ENCODE peak calls at places on chromosomes 6 and 20, in six cellular contexts. B is suprapubic skin, A is stomach, U is HCT116, F is sigmoid colon, V is Panc1. P is an unnamed sample.

GRCh38 chr6:23505021-23505420 is 621.0 kb upstream of the NRSN1 start:
- DNase-seq in B (no peak), A (no peak), U (no peak), F (no peak), V (no peak), P (no peak)

GRCh38 chr6:98824907-98825601 is 9.3 kb upstream of the POU3F2 start:
- DNase-seq in B (no peak), A (no peak), U (no peak), F (no peak), V (no peak), P (peak)

GRCh38 chr6:117976030-117976651 is 69.1 kb downstream of the SLC35F1 start:
- DNase-seq in B (no peak), A (no peak), U (peak), F (no peak), V (peak), P (peak)

GRCh38 chr20:3997446-3997845 is 17.9 kb downstream of the RNF24 start:
- DNase-seq in B (no peak), A (no peak), U (no peak), F (no peak), V (no peak), P (no peak)

GRCh38 chr20:35947489-35947888 is 6.8 kb downstream of the SCAND1 start:
- DNase-seq in B (no peak), A (no peak), U (peak), F (no peak), V (no peak), P (peak)

GRCh38 chr20:58268421-58268821 is 40.0 kb upstream of the ANKRD60 start:
- DNase-seq in B (no peak), A (no peak), U (no peak), F (no peak), V (no peak), P (no peak)

GRCh38 chr6:6314601-6315000 is 5.9 kb downstream of the F13A1 start:
- DNase-seq in B (no peak), A (no peak), U (no peak), F (no peak), V (no peak), P (no peak)

GRCh38 chr6:6491761-6492160 is 96.8 kb upstream of the LY86 start:
- DNase-seq in B (no peak), A (no peak), U (no peak), F (no peak), V (no peak), P (no peak)

GRCh38 chr20:13344671-13345070 is 123.6 kb downstream of the ISM1 start:
- DNase-seq in B (no peak), A (no peak), U (no peak), F (peak), V (no peak), P (no peak)

GRCh38 chr6:112429226-112429625 is 82.1 kb downstream of the RFPL4B start:
- DNase-seq in B (no peak), A (no peak), U (no peak), F (no peak), V (no peak), P (peak)

GRCh38 chr20:6081236-6081635 is 27.4 kb upstream of the LRRN4 start:
- DNase-seq in B (no peak), A (no peak), U (no peak), F (no peak), V (no peak), P (no peak)

GRCh38 chr6:112366695-112367546 is 19.8 kb downstream of the RFPL4B start:
- DNase-seq in B (no peak), A (no peak), U (no peak), F (no peak), V (no peak), P (no peak)

GRCh38 chr6:36827261-36828079 is 11.8 kb downstream of the CPNE5 start:
- DNase-seq in B (no peak), A (no peak), U (no peak), F (peak), V (no peak), P (no peak)

GRCh38 chr6:53095716-53096115 is 30.5 kb downstream of the FBXO9 start:
- DNase-seq in B (no peak), A (no peak), U (no peak), F (no peak), V (no peak), P (no peak)

GRCh38 chr6:117615981-117616961 is 14.0 kb upstream of the GOPC start:
- DNase-seq in B (no peak), A (no peak), U (no peak), F (no peak), V (no peak), P (peak)

GRCh38 chr20:25858495-25859425 is 162.1 kb upstream of the ZNF337 start:
- DNase-seq in B (no peak), A (no peak), U (no peak), F (peak), V (no peak), P (no peak)

GRCh38 chr20:3857405-3857804 is 10.8 kb downstream of the MAVS start:
- DNase-seq in B (no peak), A (no peak), U (no peak), F (no peak), V (no peak), P (no peak)

GRCh38 chr20:17925300-17925939 is 43.2 kb downstream of the SNX5 start:
- DNase-seq in B (no peak), A (no peak), U (no peak), F (no peak), V (no peak), P (no peak)
- TF ChIP-seq POLR2AphosphoS5 in B (no peak), A (no peak), U (no peak), F (no peak), V (no peak), P (no peak)

DNA sequence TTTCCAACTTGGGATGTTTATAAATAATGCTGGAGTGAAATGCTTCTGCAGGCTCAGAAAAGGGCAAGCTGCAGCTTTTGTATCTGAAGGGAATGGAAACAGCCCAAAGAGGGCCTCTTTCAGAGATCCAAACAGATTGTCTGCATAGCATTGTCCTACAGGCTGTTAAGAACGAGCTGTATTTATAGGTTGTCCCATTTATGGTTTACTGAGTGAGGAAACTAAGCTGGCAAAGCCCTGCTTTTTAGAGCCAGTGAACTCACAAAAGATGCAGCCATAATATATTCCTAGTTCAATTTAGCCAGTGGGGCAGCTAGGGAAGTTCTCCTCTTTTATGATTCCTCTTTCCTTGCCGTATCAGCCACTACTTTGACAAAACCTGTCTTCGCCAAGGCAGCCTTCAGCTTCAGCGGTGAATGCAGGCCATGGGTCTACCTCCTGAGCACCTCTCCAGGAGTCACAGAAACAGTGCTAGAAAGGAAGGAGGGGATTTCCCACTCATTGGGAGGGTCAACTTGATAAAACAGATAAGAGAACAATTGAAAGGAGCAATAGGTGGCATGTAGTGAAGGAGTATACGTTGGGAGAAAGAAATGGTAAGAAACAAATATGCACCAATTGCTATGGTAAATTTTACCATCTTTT is 15.0 kb downstream of the KIAA0319 start:
- DNase-seq in B (no peak), A (no peak), U (no peak), F (no peak), V (no peak), P (no peak)
- TF ChIP-seq POLR2AphosphoS5 in B (no peak), A (no peak), U (no peak), F (no peak), V (no peak), P (no peak)

GRCh38 chr6:26520088-26520839 is 17.9 kb upstream of the HMGN4 start:
- DNase-seq in B (no peak), A (no peak), U (no peak), F (peak), V (peak), P (no peak)
- TF ChIP-seq POLR2AphosphoS5 in B (no peak), A (no peak), U (peak), F (no peak), V (peak), P (no peak)

GRCh38 chr20:46178891-46179290 is 60.8 kb downstream of the CD40 start:
- DNase-seq in B (no peak), A (no peak), U (no peak), F (no peak), V (no peak), P (no peak)

GRCh38 chr20:46174469-46175126 is 56.5 kb downstream of the CD40 start:
- DNase-seq in B (no peak), A (peak), U (peak), F (peak), V (peak), P (peak)

GRCh38 chr20:46175127-46175494 is 57.0 kb downstream of the CD40 start:
- DNase-seq in B (no peak), A (no peak), U (no peak), F (no peak), V (no peak), P (no peak)

GRCh38 chr20:46177768-46178167 is 59.7 kb downstream of the CD40 start:
- DNase-seq in B (no peak), A (no peak), U (no peak), F (no peak), V (no peak), P (no peak)

GRCh38 chr20:46176744-46177378 is 58.7 kb downstream of the CD40 start:
- DNase-seq in B (no peak), A (no peak), U (no peak), F (no peak), V (no peak), P (no peak)
- TF ChIP-seq POLR2AphosphoS5 in B (no peak), A (no peak), U (no peak), F (no peak), V (no peak), P (no peak)

DNA sequence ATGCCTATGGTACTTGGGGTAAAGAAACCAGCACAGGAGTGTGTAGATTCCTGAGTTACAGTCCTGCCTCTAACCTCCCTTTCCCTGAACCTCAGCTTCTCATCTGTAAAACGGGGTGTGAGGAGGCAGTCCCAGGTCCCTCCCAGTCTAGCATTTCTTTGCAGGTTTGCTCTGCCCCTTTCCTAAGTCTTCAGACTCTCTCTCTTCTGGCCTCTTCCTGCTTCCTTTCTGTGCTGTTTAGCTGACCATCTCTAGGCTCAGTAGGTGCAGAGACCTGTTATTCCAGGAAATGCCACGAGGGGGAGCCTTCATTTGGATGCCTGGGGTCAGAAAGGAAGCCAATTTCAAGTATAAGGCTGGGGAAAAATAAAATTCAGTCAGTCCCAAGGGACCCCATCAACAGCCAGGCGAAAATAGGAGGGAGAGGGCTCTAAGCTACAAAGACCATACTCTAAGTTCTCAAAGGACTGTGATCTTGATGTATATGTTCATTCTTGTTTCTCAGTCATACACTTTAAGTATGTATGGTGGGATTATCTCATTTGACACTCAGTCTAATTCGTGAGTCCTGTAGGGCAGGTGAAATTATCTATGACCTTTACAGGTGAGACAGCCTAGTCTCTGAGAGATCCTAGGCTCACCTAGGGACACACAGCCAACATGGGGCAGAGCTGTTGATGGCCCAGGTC is 89.1 kb downstream of the NCR2 start:
- DNase-seq in B (peak), A (peak), U (peak), F (peak), V (peak), P (peak)
- TF ChIP-seq POLR2AphosphoS5 in B (no peak), A (peak), U (no peak), F (no peak), V (no peak), P (no peak)

GRCh38 chr6:157059781-157060180 is 263.5 kb downstream of the TMEM242 start:
- DNase-seq in B (no peak), A (peak), U (no peak), F (no peak), V (no peak), P (no peak)

GRCh38 chr6:157056275-157056674 is 267.0 kb downstream of the TMEM242 start:
- DNase-seq in B (no peak), A (no peak), U (no peak), F (no peak), V (no peak), P (no peak)

GRCh38 chr6:157055863-157056262 is 267.5 kb downstream of the TMEM242 start:
- DNase-seq in B (no peak), A (no peak), U (no peak), F (no peak), V (no peak), P (no peak)

GRCh38 chr6:157060440-157060949 is 262.8 kb downstream of the TMEM242 start:
- DNase-seq in B (no peak), A (no peak), U (no peak), F (no peak), V (no peak), P (no peak)

DNA sequence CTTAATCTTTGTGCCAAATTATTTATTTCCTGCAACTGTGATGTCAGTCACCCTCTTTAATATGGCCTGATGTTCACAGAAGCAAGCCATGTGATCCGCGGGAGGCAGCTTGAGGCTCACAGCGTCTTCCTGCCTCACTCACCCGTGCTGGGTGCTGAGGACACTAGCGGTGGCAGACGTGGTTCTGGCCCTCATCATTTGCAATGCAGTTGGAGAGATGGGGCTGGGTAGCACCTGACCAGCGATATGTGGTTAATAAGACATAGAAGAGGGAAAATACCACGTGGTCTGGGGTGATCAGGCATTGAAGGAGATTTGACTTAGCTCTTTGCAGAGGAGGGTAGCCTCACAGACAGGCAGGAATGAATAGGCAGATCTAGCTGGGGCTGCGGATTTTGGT is 264.7 kb downstream of the TMEM242 start:
- DNase-seq in B (no peak), A (no peak), U (no peak), F (no peak), V (no peak), P (no peak)
- TF ChIP-seq POLR2AphosphoS5 in B (no peak), A (no peak), U (no peak), F (no peak), V (no peak), P (no peak)

GRCh38 chr6:139135578-139136545 is 982 bp downstream of the HECA start:
- DNase-seq in B (peak), A (peak), U (no peak), F (peak), V (no peak), P (peak)
- TF ChIP-seq POLR2AphosphoS5 in B (no peak), A (no peak), U (no peak), F (no peak), V (no peak), P (no peak)

GRCh38 chr20:63059684-63060056 is 52.9 kb upstream of the BHLHE23 start:
- DNase-seq in B (peak), A (no peak), U (no peak), F (peak), V (no peak), P (no peak)

GRCh38 chr20:63060057-63060991 is 53.6 kb upstream of the BHLHE23 start:
- DNase-seq in B (peak), A (no peak), U (no peak), F (peak), V (no peak), P (no peak)

GRCh38 chr20:63062188-63063140 is 55.7 kb upstream of the BHLHE23 start:
- DNase-seq in B (peak), A (no peak), U (no peak), F (peak), V (no peak), P (no peak)

GRCh38 chr20:63061051-63061531 is 54.3 kb upstream of the BHLHE23 start:
- DNase-seq in B (peak), A (no peak), U (no peak), F (peak), V (no peak), P (no peak)

GRCh38 chr20:63061701-63062100 is 54.9 kb upstream of the BHLHE23 start:
- DNase-seq in B (peak), A (no peak), U (no peak), F (peak), V (no peak), P (no peak)
- TF ChIP-seq POLR2AphosphoS5 in B (no peak), A (no peak), U (no peak), F (no peak), V (no peak), P (no peak)

P was measured in GM23338.